ENCODE peak calls at places on chromosomes 3 and 15, in four cellular contexts. One of them, this sample, is unnamed.

GRCh38 chr3:142568393-142569017 is 10.0 kb downstream of the ATR start:
- DNase-seq in left ventricle myocardium inferior: no peak
- DNase-seq in adrenal gland: no peak
- DNase-seq in fibroblast of lung: no peak
- DNase-seq in this sample: no peak

GRCh38 chr15:94040523-94041248 is 190.7 kb upstream of the MCTP2 start:
- DNase-seq in left ventricle myocardium inferior: no peak
- DNase-seq in adrenal gland: no peak
- DNase-seq in fibroblast of lung: no peak
- DNase-seq in this sample: no peak

GRCh38 chr3:69319652-69320051 is 66.2 kb downstream of the FRMD4B start:
- DNase-seq in left ventricle myocardium inferior: no peak
- DNase-seq in adrenal gland: no peak
- DNase-seq in fibroblast of lung: no peak
- DNase-seq in this sample: no peak

GRCh38 chr15:101455291-101455916 is 34.1 kb downstream of the PCSK6 start:
- DNase-seq in left ventricle myocardium inferior: peak; percentile 44
- DNase-seq in adrenal gland: peak; percentile 63
- DNase-seq in fibroblast of lung: no peak
- DNase-seq in this sample: no peak

GRCh38 chr3:149623819-149624218 is 34.0 kb downstream of the WWTR1 start:
- DNase-seq in left ventricle myocardium inferior: no peak
- DNase-seq in adrenal gland: no peak
- DNase-seq in fibroblast of lung: no peak
- DNase-seq in this sample: no peak

GRCh38 chr3:130260821-130261402 is 84.6 kb upstream of the COL6A5 start:
- DNase-seq in left ventricle myocardium inferior: peak; percentile 24
- DNase-seq in adrenal gland: no peak
- DNase-seq in fibroblast of lung: no peak
- DNase-seq in this sample: no peak

GRCh38 chr3:90221900-90222299 is 1114.5 kb downstream of the EPHA3 start:
- DNase-seq in left ventricle myocardium inferior: no peak
- DNase-seq in adrenal gland: no peak
- DNase-seq in fibroblast of lung: no peak
- DNase-seq in this sample: no peak

GRCh38 chr15:58551764-58552504 is 120.1 kb downstream of the LIPC start:
- DNase-seq in left ventricle myocardium inferior: no peak
- DNase-seq in adrenal gland: no peak
- DNase-seq in fibroblast of lung: peak; percentile 98
- DNase-seq in this sample: peak; percentile 53

GRCh38 chr3:118963711-118964110 is 70.9 kb downstream of the IGSF11 start:
- DNase-seq in left ventricle myocardium inferior: no peak
- DNase-seq in adrenal gland: no peak
- DNase-seq in fibroblast of lung: no peak
- DNase-seq in this sample: no peak

GRCh38 chr15:55289573-55290360 is at the start of gene RAB27A:
- DNase-seq in left ventricle myocardium inferior: peak; percentile 65
- DNase-seq in adrenal gland: peak; percentile 87
- DNase-seq in fibroblast of lung: peak; percentile 48
- DNase-seq in this sample: peak; percentile 92

GRCh38 chr3:76308541-76308940 is 523.2 kb upstream of the ZNF717 start:
- DNase-seq in left ventricle myocardium inferior: no peak
- DNase-seq in adrenal gland: no peak
- DNase-seq in fibroblast of lung: peak; percentile 67
- DNase-seq in this sample: no peak

GRCh38 chr3:68771683-68772082 is 160.7 kb downstream of the TAFA4 start:
- DNase-seq in left ventricle myocardium inferior: no peak
- DNase-seq in adrenal gland: no peak
- DNase-seq in fibroblast of lung: peak; percentile 4
- DNase-seq in this sample: no peak

GRCh38 chr3:120438971-120439370 is 11.8 kb downstream of the FSTL1 start:
- DNase-seq in left ventricle myocardium inferior: peak; percentile 57
- DNase-seq in adrenal gland: peak; percentile 71
- DNase-seq in fibroblast of lung: peak; percentile 92
- DNase-seq in this sample: peak; percentile 87

GRCh38 chr15:68774120-68774519 is 46.6 kb downstream of the ANP32A start:
- DNase-seq in left ventricle myocardium inferior: no peak
- DNase-seq in adrenal gland: no peak
- DNase-seq in fibroblast of lung: no peak
- DNase-seq in this sample: no peak

GRCh38 chr3:133466531-133467386 is 66.9 kb downstream of the BFSP2 start:
- DNase-seq in left ventricle myocardium inferior: peak; percentile 29
- DNase-seq in adrenal gland: peak; percentile 24
- DNase-seq in fibroblast of lung: no peak
- DNase-seq in this sample: no peak

GRCh38 chr3:46419816-46420215 is 12.8 kb downstream of the CCRL2 start:
- DNase-seq in left ventricle myocardium inferior: no peak
- DNase-seq in adrenal gland: no peak
- DNase-seq in fibroblast of lung: no peak
- DNase-seq in this sample: no peak

GRCh38 chr3:57065588-57065987 is 5.1 kb downstream of the SPATA12 start:
- DNase-seq in left ventricle myocardium inferior: no peak
- DNase-seq in adrenal gland: peak; percentile 46
- DNase-seq in fibroblast of lung: no peak
- DNase-seq in this sample: no peak

GRCh38 chr15:82298520-82298919 is 35.9 kb downstream of the SAXO2 start:
- DNase-seq in left ventricle myocardium inferior: no peak
- DNase-seq in adrenal gland: no peak
- DNase-seq in fibroblast of lung: no peak
- DNase-seq in this sample: no peak

GRCh38 chr3:190130037-190130436 is 9.3 kb upstream of the P3H2 start:
- DNase-seq in left ventricle myocardium inferior: no peak
- DNase-seq in adrenal gland: no peak
- DNase-seq in fibroblast of lung: no peak
- DNase-seq in this sample: no peak

GRCh38 chr15:46636220-46636619 is 1001.4 kb downstream of the SQOR start:
- DNase-seq in left ventricle myocardium inferior: no peak
- DNase-seq in adrenal gland: no peak
- DNase-seq in fibroblast of lung: peak; percentile 12
- DNase-seq in this sample: no peak

GRCh38 chr3:80233576-80233975 is 465.8 kb upstream of the ROBO1 start:
- DNase-seq in left ventricle myocardium inferior: no peak
- DNase-seq in adrenal gland: no peak
- DNase-seq in fibroblast of lung: peak; percentile 51
- DNase-seq in this sample: no peak

GRCh38 chr3:151479452-151479851 is 18.6 kb upstream of the IGSF10 start:
- DNase-seq in left ventricle myocardium inferior: no peak
- DNase-seq in adrenal gland: no peak
- DNase-seq in fibroblast of lung: no peak
- DNase-seq in this sample: no peak

DNA sequence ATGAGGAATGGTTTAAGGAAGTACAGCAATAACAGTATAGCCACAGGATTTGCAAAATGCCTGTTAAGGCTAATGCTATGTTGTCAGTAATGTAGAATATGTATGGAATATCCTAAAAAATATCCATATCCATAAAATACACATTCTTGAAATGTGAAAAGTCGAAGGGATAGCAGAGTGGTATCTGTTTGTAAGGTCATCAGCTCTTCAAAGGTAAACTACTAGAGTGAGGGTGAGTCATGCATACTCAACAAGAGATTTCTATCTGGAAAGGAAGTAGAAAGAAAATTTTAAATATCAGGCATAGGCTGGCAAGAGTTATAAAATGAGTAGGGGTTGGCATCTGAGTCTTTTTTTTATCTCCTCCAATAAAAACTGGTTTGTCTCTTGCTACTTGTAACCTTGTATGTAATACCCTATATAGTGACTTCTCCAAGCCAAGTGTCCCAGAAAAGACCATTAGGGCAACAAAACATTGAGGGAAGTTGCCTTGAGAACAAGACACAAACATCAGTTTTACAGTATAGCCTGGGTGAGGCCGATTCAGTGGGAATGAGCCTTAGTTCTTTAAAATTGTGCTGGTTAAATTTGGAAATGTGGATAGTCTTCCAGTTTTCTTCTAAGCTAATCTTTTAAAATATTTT is 103.1 kb downstream of the SPATA16 start:
- DNase-seq in left ventricle myocardium inferior: no peak
- DNase-seq in adrenal gland: no peak
- DNase-seq in fibroblast of lung: no peak
- DNase-seq in this sample: no peak
- H3K4me3 ChIP-seq in left ventricle myocardium inferior: no peak overlapping the region
- H3K4me3 ChIP-seq in adrenal gland: no peak overlapping the region
- H3K4me3 ChIP-seq in fibroblast of lung: no peak overlapping the region
- H3K4me3 ChIP-seq in this sample: no peak overlapping the region

DNA sequence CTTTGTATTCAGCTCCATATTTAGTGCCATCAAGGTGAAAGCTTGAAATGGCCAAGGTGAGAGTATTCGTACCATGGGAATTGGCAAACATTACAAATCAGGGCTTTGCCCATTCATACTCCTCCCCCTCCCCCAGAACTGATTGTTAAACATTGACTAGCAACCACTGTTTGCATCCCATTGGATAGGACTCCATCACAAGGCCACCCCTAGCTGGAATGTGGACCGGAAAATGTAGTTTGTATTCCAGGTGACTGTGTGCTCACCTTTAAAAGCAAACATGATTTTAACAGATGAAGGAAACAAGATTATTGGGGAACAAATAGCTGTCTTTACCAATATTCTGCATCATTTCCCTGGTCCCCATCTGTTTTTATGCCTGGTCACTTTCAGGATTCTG is 14.1 kb downstream of the ST3GAL6 start:
- DNase-seq in left ventricle myocardium inferior: no peak
- DNase-seq in adrenal gland: no peak
- DNase-seq in fibroblast of lung: no peak
- DNase-seq in this sample: no peak
- H3K4me1 ChIP-seq in left ventricle myocardium inferior: peaks cover 57% of the 10 kb centered on the region
- H3K4me1 ChIP-seq in adrenal gland: peaks cover 22% of the 10 kb centered on the region
- H3K4me1 ChIP-seq in fibroblast of lung: peaks cover 5% of the 10 kb centered on the region
- H3K4me1 ChIP-seq in this sample: peaks cover 15% of the 10 kb centered on the region

DNA sequence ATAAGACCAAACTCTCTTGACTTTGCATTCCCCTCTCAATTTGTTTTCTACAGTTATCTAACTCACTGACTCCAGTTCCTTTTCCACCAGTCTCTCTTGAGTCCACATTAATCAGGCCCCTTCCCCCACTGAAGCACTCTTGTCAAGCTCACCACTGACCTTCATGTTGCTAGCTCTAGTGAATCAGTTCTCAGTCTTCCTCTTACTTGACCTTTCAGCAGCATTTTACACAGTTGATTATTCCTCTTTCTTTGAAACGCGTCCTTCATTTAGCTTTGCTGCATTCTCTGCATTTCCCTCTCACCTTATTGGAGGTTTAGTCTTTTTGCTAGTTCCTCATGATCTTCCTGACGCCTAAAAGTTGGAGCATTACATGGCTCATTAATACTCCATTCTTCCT is 8.3 kb downstream of the PPP2R3A start:
- DNase-seq in left ventricle myocardium inferior: no peak
- DNase-seq in adrenal gland: peak; percentile 74
- DNase-seq in fibroblast of lung: no peak
- DNase-seq in this sample: no peak
- H3K4me3 ChIP-seq in left ventricle myocardium inferior: no peak overlapping the region
- H3K4me3 ChIP-seq in adrenal gland: no peak overlapping the region
- H3K4me3 ChIP-seq in fibroblast of lung: no peak overlapping the region
- H3K4me3 ChIP-seq in this sample: no peak overlapping the region

GRCh38 chr3:31534036-31534435 is 1.3 kb downstream of the STT3B start:
- DNase-seq in left ventricle myocardium inferior: no peak
- DNase-seq in adrenal gland: no peak
- DNase-seq in fibroblast of lung: peak; percentile 37
- DNase-seq in this sample: no peak
- H3K4me1 ChIP-seq in left ventricle myocardium inferior: peaks cover 85% of the 10 kb centered on the region
- H3K4me1 ChIP-seq in adrenal gland: peaks cover 33% of the 10 kb centered on the region
- H3K4me1 ChIP-seq in fibroblast of lung: peaks cover 2% of the 10 kb centered on the region
- H3K4me1 ChIP-seq in this sample: peaks cover 6% of the 10 kb centered on the region

This sample was measured in aorta.